ENCODE peak calls at places on chromosomes 3 and 15, in seven cellular contexts. V is neuronal stem cell, A is MM.1S, X is fibroblast of lung, C is aorta, H is tibial artery, L is tibial nerve. D is an unnamed sample.

GRCh38 chr3:47404420-47404819 is 23.6 kb downstream of the PTPN23 start:
- DNase-seq in V (no peak), A (no peak), X (peak; percentile 29), C (peak; percentile 61), H (no peak), L (no peak), D (no peak)

GRCh38 chr3:55554621-55555020 is 67.5 kb upstream of the WNT5A start:
- DNase-seq in V (no peak), A (no peak), X (no peak), C (no peak), H (no peak), L (no peak), D (no peak)

GRCh38 chr15:90004252-90004651 is 3.1 kb downstream of the ZNF710 start:
- DNase-seq in V (no peak), A (no peak), X (no peak), C (no peak), H (no peak), L (no peak), D (no peak)

GRCh38 chr3:156252656-156253055 is 132.3 kb downstream of the KCNAB1 start:
- DNase-seq in V (peak; percentile 21), A (no peak), X (peak; percentile 64), C (no peak), H (no peak), L (no peak), D (no peak)

GRCh38 chr15:25777047-25777446 is 86.1 kb downstream of the ATP10A start:
- DNase-seq in V (no peak), A (no peak), X (no peak), C (no peak), H (no peak), L (no peak), D (peak; percentile 29)

GRCh38 chr15:83670628-83671027 is 16.7 kb downstream of the ADAMTSL3 start:
- DNase-seq in V (no peak), A (no peak), X (no peak), C (no peak), H (no peak), L (no peak), D (no peak)

GRCh38 chr3:105793040-105793439 is 75.8 kb downstream of the CBLB start:
- DNase-seq in V (no peak), A (no peak), X (peak; percentile 51), C (no peak), H (no peak), L (no peak), D (no peak)

GRCh38 chr3:123026551-123027291 is 842 bp downstream of the SEMA5B start:
- DNase-seq in V (peak; percentile 44), A (no peak), X (no peak), C (peak; percentile 64), H (no peak), L (no peak), D (peak; percentile 84)

GRCh38 chr15:68518785-68519430 is 59.9 kb upstream of the CORO2B start:
- DNase-seq in V (no peak), A (no peak), X (no peak), C (no peak), H (no peak), L (no peak), D (no peak)

GRCh38 chr3:128569756-128570155 is 76.8 kb upstream of the GATA2 start:
- DNase-seq in V (no peak), A (no peak), X (no peak), C (no peak), H (no peak), L (no peak), D (no peak)

GRCh38 chr3:55692958-55693558 is 206.0 kb upstream of the WNT5A start:
- DNase-seq in V (no peak), A (no peak), X (peak; percentile 61), C (no peak), H (no peak), L (no peak), D (no peak)

GRCh38 chr3:13712682-13713180 is 163.8 kb downstream of the FBLN2 start:
- DNase-seq in V (no peak), A (no peak), X (no peak), C (peak; percentile 6), H (peak; percentile 40), L (peak; percentile 0), D (no peak)

GRCh38 chr3:195178124-195178910 is 92.6 kb downstream of the XXYLT1 start:
- DNase-seq in V (no peak), A (no peak), X (no peak), C (no peak), H (peak; percentile 65), L (no peak), D (no peak)

GRCh38 chr15:92231461-92231860 is 162.2 kb upstream of the ST8SIA2 start:
- DNase-seq in V (no peak), A (no peak), X (no peak), C (no peak), H (no peak), L (no peak), D (no peak)

GRCh38 chr15:34304613-34305012 is 33.0 kb downstream of the SLC12A6 start:
- DNase-seq in V (no peak), A (no peak), X (peak; percentile 82), C (no peak), H (no peak), L (no peak), D (no peak)

GRCh38 chr3:170864525-170865208 is 5.3 kb downstream of the RPL22L1 start:
- DNase-seq in V (no peak), A (no peak), X (peak; percentile 22), C (no peak), H (no peak), L (no peak), D (no peak)

GRCh38 chr3:82229397-82229796 is 468.0 kb upstream of the GBE1 start:
- DNase-seq in V (no peak), A (peak; percentile 26), X (no peak), C (no peak), H (no peak), L (no peak), D (no peak)

GRCh38 chr3:57959407-57960173 is 48.6 kb upstream of the FLNB start:
- DNase-seq in V (no peak), A (no peak), X (peak; percentile 81), C (peak; percentile 63), H (no peak), L (peak; percentile 59), D (no peak)

GRCh38 chr3:178629430-178630178 is 93.4 kb downstream of the KCNMB2 start:
- DNase-seq in V (no peak), A (no peak), X (no peak), C (no peak), H (no peak), L (no peak), D (no peak)

GRCh38 chr15:71128939-71129562 is 13.8 kb downstream of the THSD4 start:
- DNase-seq in V (no peak), A (no peak), X (no peak), C (no peak), H (no peak), L (no peak), D (no peak)

GRCh38 chr3:128362026-128362965 is 104.4 kb downstream of the DNAJB8 start:
- DNase-seq in V (no peak), A (no peak), X (no peak), C (no peak), H (no peak), L (no peak), D (no peak)

GRCh38 chr3:41222508-41222907 is 23.2 kb downstream of the CTNNB1 start:
- DNase-seq in V (no peak), A (no peak), X (no peak), C (no peak), H (no peak), L (no peak), D (no peak)

GRCh38 chr3:41224120-41224806 is 25.0 kb downstream of the CTNNB1 start:
- DNase-seq in V (no peak), A (no peak), X (peak; percentile 85), C (no peak), H (peak; percentile 68), L (peak; percentile 40), D (no peak)

GRCh38 chr3:41222012-41222411 is 22.7 kb downstream of the CTNNB1 start:
- DNase-seq in V (no peak), A (no peak), X (no peak), C (no peak), H (no peak), L (no peak), D (no peak)

GRCh38 chr3:41223078-41223477 is 23.8 kb downstream of the CTNNB1 start:
- DNase-seq in V (no peak), A (no peak), X (no peak), C (no peak), H (no peak), L (no peak), D (no peak)

DNA sequence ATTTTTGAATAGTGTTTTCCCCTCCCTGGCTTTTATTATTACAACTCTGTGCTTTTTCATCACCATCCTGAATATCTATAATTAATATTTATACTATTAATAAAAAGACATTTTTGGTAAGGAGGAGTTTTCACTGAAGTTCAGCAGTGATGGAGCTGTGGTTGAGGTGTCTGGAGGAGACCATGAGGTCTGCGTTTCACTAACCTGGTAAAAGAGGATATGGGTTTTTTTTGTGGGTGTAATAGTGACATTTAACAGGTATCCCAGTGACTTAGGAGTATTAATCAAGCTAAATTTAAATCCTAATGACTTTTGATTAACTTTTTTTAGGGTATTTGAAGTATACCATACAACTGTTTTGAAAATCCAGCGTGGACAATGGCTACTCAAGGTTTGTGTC is 24.4 kb downstream of the CTNNB1 start:
- DNase-seq in V (no peak), A (no peak), X (no peak), C (no peak), H (no peak), L (no peak), D (no peak)
- H3K4me1 ChIP-seq in V (no peaks in the 10 kb centered on the region), A (no peaks in the 10 kb centered on the region), X (peaks cover 6% of the 10 kb centered on the region), C (peaks cover 11% of the 10 kb centered on the region), H (peaks cover 44% of the 10 kb centered on the region), L (peaks cover 22% of the 10 kb centered on the region), D (peaks cover 48% of the 10 kb centered on the region)

GRCh38 chr15:38076806-38077205 is 142.4 kb downstream of the TMCO5A start:
- DNase-seq in V (no peak), A (no peak), X (no peak), C (peak; percentile 49), H (no peak), L (no peak), D (no peak)
- H3K4me1 ChIP-seq in V (peaks cover 57% of the 10 kb centered on the region), A (peaks cover 49% of the 10 kb centered on the region), X (peaks cover 2% of the 10 kb centered on the region), C (no peaks in the 10 kb centered on the region), H (peaks cover 2% of the 10 kb centered on the region), L (peaks cover 3% of the 10 kb centered on the region), D (peaks cover 29% of the 10 kb centered on the region)

GRCh38 chr3:172129868-172130751 is 90.7 kb downstream of the FNDC3B start:
- DNase-seq in V (no peak), A (no peak), X (peak; percentile 100), C (peak; percentile 96), H (peak; percentile 97), L (peak; percentile 92), D (peak; percentile 94)
- H3K4me1 ChIP-seq in V (peaks cover 21% of the 10 kb centered on the region), A (peaks cover 32% of the 10 kb centered on the region), X (peaks cover 30% of the 10 kb centered on the region), C (peaks cover 8% of the 10 kb centered on the region), H (peaks cover 23% of the 10 kb centered on the region), L (peaks cover 20% of the 10 kb centered on the region), D (peaks cover 99% of the 10 kb centered on the region)

GRCh38 chr3:54217828-54218227 is 95.5 kb downstream of the CACNA2D3 start:
- DNase-seq in V (no peak), A (no peak), X (no peak), C (no peak), H (no peak), L (no peak), D (no peak)

GRCh38 chr3:54225841-54226528 is 103.6 kb downstream of the CACNA2D3 start:
- DNase-seq in V (no peak), A (no peak), X (no peak), C (no peak), H (no peak), L (no peak), D (no peak)

GRCh38 chr3:54222318-54222717 is 100.0 kb downstream of the CACNA2D3 start:
- DNase-seq in V (no peak), A (no peak), X (no peak), C (no peak), H (no peak), L (no peak), D (no peak)

GRCh38 chr3:54228806-54229205 is 106.5 kb downstream of the CACNA2D3 start:
- DNase-seq in V (no peak), A (no peak), X (no peak), C (no peak), H (no peak), L (no peak), D (no peak)

GRCh38 chr3:54223063-54223462 is 100.7 kb downstream of the CACNA2D3 start:
- DNase-seq in V (no peak), A (no peak), X (no peak), C (no peak), H (no peak), L (no peak), D (no peak)
- H3K4me1 ChIP-seq in V (no peaks in the 10 kb centered on the region), A (no peaks in the 10 kb centered on the region), X (no peaks in the 10 kb centered on the region), C (no peaks in the 10 kb centered on the region), H (no peaks in the 10 kb centered on the region), L (no peaks in the 10 kb centered on the region), D (no peaks in the 10 kb centered on the region)